ENCODE peak calls at places on chromosomes 2 and 18, in nine cellular contexts. One of them, this sample, is unnamed.

GRCh38 chr2:33216508-33217182 is 259.8 kb upstream of the RASGRP3 start:
- DNase-seq in ovary: peak
- DNase-seq in activated CD4-positive, alpha-beta T cell treated with anti-CD3 and anti-CD28 coated beads for 4 hours: no peak
- DNase-seq in AG09319: no peak
- DNase-seq in stimulated activated CD8-positive, alpha-beta memory T cell treated with anti-CD3 and anti-CD28 coated beads, Interleukin-12 subunit alpha, Interleukin-12 subunit beta, amount 100 ng/mL, for 1 hour: no peak
- DNase-seq in GM19239: no peak
- DNase-seq in activated CD8-positive, alpha-beta memory T cell treated with anti-CD3 and anti-CD28 coated beads for 24 hours: no peak
- DNase-seq in stimulated activated CD4-positive, alpha-beta T cell treated with anti-CD3 and anti-CD28 coated beads, Interleukin-4, amount 100 ng/mL, for 48 hours: no peak
- DNase-seq in posterior vena cava: peak
- DNase-seq in this sample: no peak

GRCh38 chr18:48928787-48929186 is 22.0 kb downstream of the SMAD7 start:
- DNase-seq in ovary: no peak
- DNase-seq in stimulated activated CD4-positive, alpha-beta T cell treated with anti-CD3 and anti-CD28 coated beads, Interleukin-4, amount 100 ng/mL, for 48 hours: peak
- DNase-seq in GM19239: peak
- DNase-seq in stimulated activated CD8-positive, alpha-beta memory T cell treated with anti-CD3 and anti-CD28 coated beads, Interleukin-12 subunit alpha, Interleukin-12 subunit beta, amount 100 ng/mL, for 1 hour: peak
- DNase-seq in activated CD8-positive, alpha-beta memory T cell treated with anti-CD3 and anti-CD28 coated beads for 24 hours: peak
- DNase-seq in AG09319: no peak
- DNase-seq in posterior vena cava: no peak
- DNase-seq in activated CD4-positive, alpha-beta T cell treated with anti-CD3 and anti-CD28 coated beads for 4 hours: peak
- DNase-seq in this sample: no peak

GRCh38 chr2:45938649-45939511 is 287.4 kb downstream of the PRKCE start:
- DNase-seq in stimulated activated CD4-positive, alpha-beta T cell treated with anti-CD3 and anti-CD28 coated beads, Interleukin-4, amount 100 ng/mL, for 48 hours: no peak
- DNase-seq in posterior vena cava: peak
- DNase-seq in GM19239: no peak
- DNase-seq in activated CD4-positive, alpha-beta T cell treated with anti-CD3 and anti-CD28 coated beads for 4 hours: no peak
- DNase-seq in activated CD8-positive, alpha-beta memory T cell treated with anti-CD3 and anti-CD28 coated beads for 24 hours: no peak
- DNase-seq in ovary: peak
- DNase-seq in AG09319: peak
- DNase-seq in stimulated activated CD8-positive, alpha-beta memory T cell treated with anti-CD3 and anti-CD28 coated beads, Interleukin-12 subunit alpha, Interleukin-12 subunit beta, amount 100 ng/mL, for 1 hour: no peak
- DNase-seq in this sample: no peak

GRCh38 chr2:207840101-207840500 is 70.4 kb upstream of the FZD5 start:
- DNase-seq in stimulated activated CD4-positive, alpha-beta T cell treated with anti-CD3 and anti-CD28 coated beads, Interleukin-4, amount 100 ng/mL, for 48 hours: no peak
- DNase-seq in posterior vena cava: no peak
- DNase-seq in activated CD4-positive, alpha-beta T cell treated with anti-CD3 and anti-CD28 coated beads for 4 hours: no peak
- DNase-seq in ovary: no peak
- DNase-seq in activated CD8-positive, alpha-beta memory T cell treated with anti-CD3 and anti-CD28 coated beads for 24 hours: no peak
- DNase-seq in AG09319: no peak
- DNase-seq in stimulated activated CD8-positive, alpha-beta memory T cell treated with anti-CD3 and anti-CD28 coated beads, Interleukin-12 subunit alpha, Interleukin-12 subunit beta, amount 100 ng/mL, for 1 hour: no peak
- DNase-seq in GM19239: no peak
- DNase-seq in this sample: no peak

GRCh38 chr18:77039196-77040140 is 93.1 kb downstream of the MBP start:
- DNase-seq in posterior vena cava: peak
- DNase-seq in activated CD4-positive, alpha-beta T cell treated with anti-CD3 and anti-CD28 coated beads for 4 hours: no peak
- DNase-seq in AG09319: no peak
- DNase-seq in stimulated activated CD8-positive, alpha-beta memory T cell treated with anti-CD3 and anti-CD28 coated beads, Interleukin-12 subunit alpha, Interleukin-12 subunit beta, amount 100 ng/mL, for 1 hour: no peak
- DNase-seq in ovary: no peak
- DNase-seq in GM19239: no peak
- DNase-seq in stimulated activated CD4-positive, alpha-beta T cell treated with anti-CD3 and anti-CD28 coated beads, Interleukin-4, amount 100 ng/mL, for 48 hours: no peak
- DNase-seq in activated CD8-positive, alpha-beta memory T cell treated with anti-CD3 and anti-CD28 coated beads for 24 hours: no peak
- DNase-seq in this sample: no peak

GRCh38 chr2:219285894-219286425 is 6.8 kb downstream of the DNAJB2 start:
- DNase-seq in stimulated activated CD8-positive, alpha-beta memory T cell treated with anti-CD3 and anti-CD28 coated beads, Interleukin-12 subunit alpha, Interleukin-12 subunit beta, amount 100 ng/mL, for 1 hour: no peak
- DNase-seq in GM19239: no peak
- DNase-seq in activated CD8-positive, alpha-beta memory T cell treated with anti-CD3 and anti-CD28 coated beads for 24 hours: no peak
- DNase-seq in ovary: peak
- DNase-seq in activated CD4-positive, alpha-beta T cell treated with anti-CD3 and anti-CD28 coated beads for 4 hours: no peak
- DNase-seq in posterior vena cava: peak
- DNase-seq in AG09319: peak
- DNase-seq in stimulated activated CD4-positive, alpha-beta T cell treated with anti-CD3 and anti-CD28 coated beads, Interleukin-4, amount 100 ng/mL, for 48 hours: no peak
- DNase-seq in this sample: peak

GRCh38 chr2:212142616-212143015 is 396.0 kb downstream of the ERBB4 start:
- DNase-seq in AG09319: no peak
- DNase-seq in posterior vena cava: no peak
- DNase-seq in stimulated activated CD8-positive, alpha-beta memory T cell treated with anti-CD3 and anti-CD28 coated beads, Interleukin-12 subunit alpha, Interleukin-12 subunit beta, amount 100 ng/mL, for 1 hour: no peak
- DNase-seq in ovary: no peak
- DNase-seq in stimulated activated CD4-positive, alpha-beta T cell treated with anti-CD3 and anti-CD28 coated beads, Interleukin-4, amount 100 ng/mL, for 48 hours: no peak
- DNase-seq in GM19239: no peak
- DNase-seq in activated CD4-positive, alpha-beta T cell treated with anti-CD3 and anti-CD28 coated beads for 4 hours: no peak
- DNase-seq in activated CD8-positive, alpha-beta memory T cell treated with anti-CD3 and anti-CD28 coated beads for 24 hours: no peak
- DNase-seq in this sample: no peak

GRCh38 chr2:229852565-229852964 is 69.2 kb downstream of the TRIP12 start:
- DNase-seq in stimulated activated CD4-positive, alpha-beta T cell treated with anti-CD3 and anti-CD28 coated beads, Interleukin-4, amount 100 ng/mL, for 48 hours: peak
- DNase-seq in activated CD4-positive, alpha-beta T cell treated with anti-CD3 and anti-CD28 coated beads for 4 hours: peak
- DNase-seq in posterior vena cava: no peak
- DNase-seq in stimulated activated CD8-positive, alpha-beta memory T cell treated with anti-CD3 and anti-CD28 coated beads, Interleukin-12 subunit alpha, Interleukin-12 subunit beta, amount 100 ng/mL, for 1 hour: peak
- DNase-seq in GM19239: peak
- DNase-seq in activated CD8-positive, alpha-beta memory T cell treated with anti-CD3 and anti-CD28 coated beads for 24 hours: peak
- DNase-seq in ovary: no peak
- DNase-seq in AG09319: no peak
- DNase-seq in this sample: no peak

GRCh38 chr18:37266290-37266689 is 299.3 kb downstream of the CELF4 start:
- DNase-seq in activated CD4-positive, alpha-beta T cell treated with anti-CD3 and anti-CD28 coated beads for 4 hours: no peak
- DNase-seq in posterior vena cava: no peak
- DNase-seq in stimulated activated CD8-positive, alpha-beta memory T cell treated with anti-CD3 and anti-CD28 coated beads, Interleukin-12 subunit alpha, Interleukin-12 subunit beta, amount 100 ng/mL, for 1 hour: no peak
- DNase-seq in GM19239: no peak
- DNase-seq in ovary: no peak
- DNase-seq in stimulated activated CD4-positive, alpha-beta T cell treated with anti-CD3 and anti-CD28 coated beads, Interleukin-4, amount 100 ng/mL, for 48 hours: no peak
- DNase-seq in activated CD8-positive, alpha-beta memory T cell treated with anti-CD3 and anti-CD28 coated beads for 24 hours: no peak
- DNase-seq in AG09319: no peak
- DNase-seq in this sample: peak

This sample was measured in K562.